ENCODE peak calls at places on chromosomes 1 and 21, in ten cellular contexts. K, H, I, R, Y, A, T, M, L and C are unnamed samples.

GRCh38 chr1:150321826-150322166 is 463 bp downstream of the PRPF3 start:
- DNase-seq in A (no peak), L (no peak), R (no peak), M (no peak), K (no peak), Y (peak), T (no peak), I (no peak), H (no peak), C (no peak)

GRCh38 chr1:8858888-8859706 is 19.4 kb downstream of the ENO1 start:
- DNase-seq in I (peak), A (no peak), L (peak), H (peak), M (no peak), R (no peak), T (no peak), K (no peak), Y (no peak), C (peak)

GRCh38 chr1:229121845-229122436 is 149.0 kb upstream of the RAB4A start:
- DNase-seq in L (no peak), K (no peak), R (no peak), M (no peak), A (no peak), T (no peak), Y (no peak), I (no peak), H (no peak), C (no peak)

GRCh38 chr1:211135342-211135950 is 1.5 kb upstream of the KCNH1 start:
- DNase-seq in A (no peak), K (no peak), H (peak), L (peak), T (no peak), R (peak), Y (peak), M (peak), I (no peak), C (peak)

GRCh38 chr1:113660053-113660452 is 99.2 kb downstream of the PHTF1 start:
- DNase-seq in M (no peak), K (no peak), Y (peak), A (no peak), I (no peak), T (no peak), H (no peak), L (no peak), R (no peak), C (peak)

GRCh38 chr1:11797525-11798216 is 8.1 kb downstream of the MTHFR start:
- DNase-seq in Y (no peak), T (no peak), H (peak), R (no peak), K (no peak), A (no peak), L (no peak), I (no peak), M (no peak), C (no peak)

GRCh38 chr1:55813619-55814018 is 598.5 kb upstream of the USP24 start:
- DNase-seq in T (no peak), M (no peak), I (no peak), K (peak), R (no peak), Y (no peak), L (no peak), H (peak), A (no peak), C (peak)

GRCh38 chr21:35229290-35229689 is 180.2 kb upstream of the RUNX1 start:
- DNase-seq in H (no peak), I (no peak), A (no peak), T (no peak), Y (no peak), K (no peak), L (no peak), R (no peak), M (no peak), C (peak)

GRCh38 chr1:38872401-38873026 is 634 bp downstream of the MYCBP start:
- DNase-seq in L (peak), R (no peak), K (no peak), H (peak), M (no peak), Y (peak), I (peak), A (peak), T (no peak), C (peak)

GRCh38 chr21:46650476-46651098 is 15.1 kb downstream of the PRMT2 start:
- DNase-seq in L (no peak), A (no peak), R (no peak), I (no peak), Y (no peak), M (no peak), K (no peak), H (peak), T (no peak), C (no peak)

GRCh38 chr21:41703857-41704501 is 62.9 kb downstream of the RIPK4 start:
- DNase-seq in H (no peak), K (no peak), I (no peak), T (no peak), R (no peak), M (no peak), Y (no peak), A (no peak), L (peak), C (no peak)

GRCh38 chr21:39348040-39348354 is 891 bp downstream of the HMGN1 start:
- DNase-seq in H (no peak), T (no peak), L (peak), Y (no peak), M (no peak), K (no peak), A (no peak), I (no peak), R (no peak), C (no peak)

GRCh38 chr1:55781944-55782482 is 566.8 kb upstream of the USP24 start:
- DNase-seq in T (no peak), Y (peak), R (no peak), M (no peak), L (no peak), K (peak), A (no peak), H (peak), I (no peak), C (peak)

GRCh38 chr1:231122143-231122542 is 39.7 kb upstream of the TRIM67 start:
- DNase-seq in H (no peak), I (no peak), L (no peak), M (no peak), A (no peak), T (no peak), K (no peak), Y (no peak), R (no peak), C (no peak)

GRCh38 chr1:172885411-172885810 is 165.3 kb downstream of the TNFSF18 start:
- DNase-seq in T (no peak), K (no peak), I (no peak), H (peak), R (no peak), L (no peak), A (no peak), Y (no peak), M (no peak), C (peak)